ENCODE peak calls at places on chromosomes 3 and 15, in four cellular contexts. One of them, this sample, is unnamed.

GRCh38 chr15:83710452-83710851 is 56.5 kb downstream of the ADAMTSL3 start:
- DNase-seq in K562: no peak
- DNase-seq in H1: no peak
- DNase-seq in GM12878: no peak
- DNase-seq in this sample: no peak

GRCh38 chr15:22240403-22240802 is 160.1 kb downstream of the OR4M2 start:
- DNase-seq in K562: no peak
- DNase-seq in H1: no peak
- DNase-seq in GM12878: no peak
- DNase-seq in this sample: no peak

GRCh38 chr3:4716731-4717362 is 223.7 kb downstream of the ITPR1 start:
- DNase-seq in K562: no peak
- DNase-seq in H1: no peak
- DNase-seq in GM12878: no peak
- DNase-seq in this sample: no peak

GRCh38 chr3:124108446-124108845 is 116.5 kb upstream of the ROPN1 start:
- DNase-seq in K562: no peak
- DNase-seq in H1: no peak
- DNase-seq in GM12878: no peak
- DNase-seq in this sample: no peak

GRCh38 chr15:76312540-76313174 is 1.4 kb upstream of the ETFA start:
- DNase-seq in K562: peak; percentile 47
- DNase-seq in H1: no peak
- DNase-seq in GM12878: no peak
- DNase-seq in this sample: no peak

GRCh38 chr3:59595830-59596229 is 546.0 kb upstream of the CFAP20DC start:
- DNase-seq in K562: no peak
- DNase-seq in H1: no peak
- DNase-seq in GM12878: no peak
- DNase-seq in this sample: no peak

GRCh38 chr3:186782542-186783069 is 771 bp upstream of the EIF4A2 start:
- DNase-seq in K562: peak; percentile 9
- DNase-seq in H1: no peak
- DNase-seq in GM12878: no peak
- DNase-seq in this sample: no peak

GRCh38 chr3:87848003-87848402 is 210.8 kb downstream of the CGGBP1 start:
- DNase-seq in K562: no peak
- DNase-seq in H1: no peak
- DNase-seq in GM12878: no peak
- DNase-seq in this sample: no peak

GRCh38 chr3:171654809-171655208 is 155.5 kb downstream of the PLD1 start:
- DNase-seq in K562: no peak
- DNase-seq in H1: no peak
- DNase-seq in GM12878: no peak
- DNase-seq in this sample: no peak

GRCh38 chr3:136984837-136985236 is 27.1 kb downstream of the IL20RB start:
- DNase-seq in K562: no peak
- DNase-seq in H1: no peak
- DNase-seq in GM12878: no peak
- DNase-seq in this sample: no peak

GRCh38 chr3:157438371-157438735 is 1.7 kb downstream of the PTX3 start:
- DNase-seq in K562: no peak
- DNase-seq in H1: no peak
- DNase-seq in GM12878: no peak
- DNase-seq in this sample: no peak

GRCh38 chr3:107545680-107546120 is 22.9 kb downstream of the BBX start:
- DNase-seq in K562: no peak
- DNase-seq in H1: no peak
- DNase-seq in GM12878: no peak
- DNase-seq in this sample: no peak

GRCh38 chr3:125207507-125207906 is 5.0 kb downstream of the SLC12A8 start:
- DNase-seq in K562: no peak
- DNase-seq in H1: no peak
- DNase-seq in GM12878: no peak
- DNase-seq in this sample: no peak

GRCh38 chr15:64702816-64703631 is 72.4 kb downstream of the RBPMS2 start:
- DNase-seq in K562: peak; percentile 94
- DNase-seq in H1: peak; percentile 86
- DNase-seq in GM12878: peak; percentile 68
- DNase-seq in this sample: peak; percentile 67

GRCh38 chr15:72616491-72617210 is 37.8 kb upstream of the GOLGA6B start:
- DNase-seq in K562: no peak
- DNase-seq in H1: no peak
- DNase-seq in GM12878: no peak
- DNase-seq in this sample: no peak

GRCh38 chr3:152403632-152404066 is 134.9 kb downstream of the MBNL1 start:
- DNase-seq in K562: peak; percentile 47
- DNase-seq in H1: no peak
- DNase-seq in GM12878: no peak
- DNase-seq in this sample: no peak

GRCh38 chr3:85475346-85475745 is 516.6 kb downstream of the CADM2 start:
- DNase-seq in K562: no peak
- DNase-seq in H1: no peak
- DNase-seq in GM12878: no peak
- DNase-seq in this sample: no peak

GRCh38 chr3:17945018-17945798 is 202.8 kb upstream of the TBC1D5 start:
- DNase-seq in K562: no peak
- DNase-seq in H1: no peak
- DNase-seq in GM12878: no peak
- DNase-seq in this sample: no peak

DNA sequence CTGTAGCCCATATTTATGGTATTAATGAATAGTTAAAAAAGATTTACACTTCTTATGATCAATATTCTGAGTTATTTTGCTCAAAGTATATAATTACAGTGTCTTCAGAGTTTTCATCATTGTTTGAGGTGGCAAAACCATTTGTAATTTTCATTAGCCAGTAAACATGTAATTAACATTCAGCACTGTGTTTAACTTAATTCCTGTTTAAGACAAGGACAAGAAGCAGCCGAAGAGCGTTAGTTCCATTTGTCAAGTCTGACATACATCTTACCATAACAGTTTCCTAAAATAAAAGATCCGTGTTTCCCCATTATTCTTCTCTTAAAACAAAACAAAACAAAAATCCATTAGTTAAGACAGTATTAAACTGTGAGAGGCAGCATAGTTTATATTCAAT is 5.6 kb upstream of the NR2F2 start:
- DNase-seq in K562: no peak
- DNase-seq in H1: no peak
- DNase-seq in GM12878: no peak
- DNase-seq in this sample: no peak
- TF ChIP-seq EZH2 in K562: no peak
- TF ChIP-seq EZH2 in H1: no peak
- TF ChIP-seq EZH2 in GM12878: no peak
- TF ChIP-seq EZH2 in this sample: no peak

GRCh38 chr3:72100626-72101187 is 315.8 kb upstream of the PROK2 start:
- DNase-seq in K562: peak; percentile 28
- DNase-seq in H1: no peak
- DNase-seq in GM12878: peak; percentile 77
- DNase-seq in this sample: no peak
- TF ChIP-seq EGR1 in K562: no peak
- TF ChIP-seq EGR1 in H1: no peak
- TF ChIP-seq EGR1 in GM12878: no peak
- TF ChIP-seq EGR1 in this sample: no peak

DNA sequence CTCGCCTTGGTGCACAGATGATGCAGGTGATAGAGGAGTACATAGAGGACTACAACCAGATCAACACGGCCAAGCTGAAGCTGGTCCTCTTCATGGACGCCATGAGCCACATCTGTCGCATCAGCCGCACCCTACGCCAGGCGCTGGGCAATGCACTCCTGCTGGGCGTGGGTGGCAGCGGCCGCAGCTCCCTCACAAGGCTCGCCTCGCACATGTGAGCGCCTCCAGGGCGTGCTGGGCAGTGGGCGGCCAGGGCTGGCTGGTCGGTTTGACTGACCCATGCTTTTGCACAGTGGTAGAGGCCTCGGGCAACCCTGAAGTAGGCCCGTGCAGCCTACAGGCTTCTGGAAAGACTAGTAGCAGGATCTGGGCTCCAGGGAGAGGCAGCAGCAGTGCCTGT is 63.3 kb downstream of the SEMA3G start:
- DNase-seq in K562: no peak
- DNase-seq in H1: no peak
- DNase-seq in GM12878: no peak
- DNase-seq in this sample: no peak
- TF ChIP-seq EZH2 in K562: no peak
- TF ChIP-seq EZH2 in H1: no peak
- TF ChIP-seq EZH2 in GM12878: no peak
- TF ChIP-seq EZH2 in this sample: no peak

GRCh38 chr3:119420196-119420595 is 43.2 kb downstream of the TMEM39A start:
- DNase-seq in K562: peak; percentile 14
- DNase-seq in H1: no peak
- DNase-seq in GM12878: no peak
- DNase-seq in this sample: no peak
- TF ChIP-seq EGR1 in K562: no peak
- TF ChIP-seq EGR1 in H1: no peak
- TF ChIP-seq EGR1 in GM12878: no peak
- TF ChIP-seq EGR1 in this sample: no peak

GRCh38 chr3:147393261-147393964 is 12.9 kb downstream of the ZIC4 start:
- DNase-seq in K562: no peak
- DNase-seq in H1: no peak
- DNase-seq in GM12878: no peak
- DNase-seq in this sample: no peak
- TF ChIP-seq EZH2 in K562: no peak
- TF ChIP-seq EZH2 in H1: no peak
- TF ChIP-seq EZH2 in GM12878: no peak
- TF ChIP-seq EZH2 in this sample: no peak

GRCh38 chr15:37057831-37058230 is 42.5 kb downstream of the MEIS2 start:
- DNase-seq in K562: no peak
- DNase-seq in H1: no peak
- DNase-seq in GM12878: no peak
- DNase-seq in this sample: no peak
- TF ChIP-seq EGR1 in K562: no peak
- TF ChIP-seq EGR1 in H1: no peak
- TF ChIP-seq EGR1 in GM12878: no peak
- TF ChIP-seq EGR1 in this sample: no peak

GRCh38 chr3:126911162-126912026 is 71.5 kb upstream of the PLXNA1 start:
- DNase-seq in K562: peak; percentile 92
- DNase-seq in H1: peak; percentile 39
- DNase-seq in GM12878: peak; percentile 98
- DNase-seq in this sample: peak; percentile 76

GRCh38 chr3:126912491-126913195 is 70.3 kb upstream of the PLXNA1 start:
- DNase-seq in K562: no peak
- DNase-seq in H1: no peak
- DNase-seq in GM12878: no peak
- DNase-seq in this sample: no peak

GRCh38 chr3:126910231-126910630 is 72.7 kb upstream of the PLXNA1 start:
- DNase-seq in K562: no peak
- DNase-seq in H1: no peak
- DNase-seq in GM12878: no peak
- DNase-seq in this sample: no peak

GRCh38 chr3:126913524-126913923 is 69.4 kb upstream of the PLXNA1 start:
- DNase-seq in K562: no peak
- DNase-seq in H1: no peak
- DNase-seq in GM12878: no peak
- DNase-seq in this sample: peak; percentile 26

DNA sequence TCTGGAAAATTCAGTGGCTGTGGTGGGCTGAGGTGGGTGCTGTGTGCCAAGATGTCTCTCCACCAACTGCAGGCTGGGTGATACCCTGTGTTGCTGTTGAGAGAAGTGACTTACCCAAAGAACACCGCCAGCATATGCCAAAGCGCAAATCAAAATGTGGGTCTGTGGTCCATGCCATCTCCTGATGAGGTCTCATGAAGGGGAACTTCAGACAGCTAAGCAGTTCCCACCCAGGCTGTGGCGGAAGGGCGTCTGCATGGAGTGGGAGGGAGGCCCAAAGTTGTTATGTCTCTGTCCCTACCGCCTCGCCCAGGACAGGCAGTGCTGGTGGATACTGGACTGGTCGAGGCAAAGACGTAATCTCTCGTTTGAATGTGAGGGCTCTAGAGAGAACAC is 70.9 kb upstream of the PLXNA1 start:
- DNase-seq in K562: no peak
- DNase-seq in H1: no peak
- DNase-seq in GM12878: no peak
- DNase-seq in this sample: no peak
- TF ChIP-seq EZH2 in K562: no peak
- TF ChIP-seq EZH2 in H1: no peak
- TF ChIP-seq EZH2 in GM12878: no peak
- TF ChIP-seq EZH2 in this sample: no peak

DNA sequence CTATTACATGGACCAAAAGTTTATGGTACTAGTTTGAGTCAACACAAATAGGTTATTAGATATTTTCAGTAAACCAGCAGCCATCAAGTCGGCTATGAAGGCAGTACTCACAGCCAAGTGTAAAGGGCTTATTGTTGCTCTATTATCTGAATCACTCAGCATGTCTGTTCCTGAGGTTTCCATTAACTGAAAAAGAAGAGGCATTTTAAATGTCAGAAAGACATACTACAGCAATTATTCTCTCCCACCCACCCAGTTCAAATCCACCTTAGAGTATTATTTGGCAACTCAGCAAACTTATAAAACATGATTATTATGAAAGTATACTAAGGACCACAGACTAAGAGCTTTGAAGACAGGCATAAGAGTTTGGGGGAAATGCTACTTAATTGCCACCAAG is 93.1 kb downstream of the BTD start:
- DNase-seq in K562: no peak
- DNase-seq in H1: no peak
- DNase-seq in GM12878: no peak
- DNase-seq in this sample: no peak
- TF ChIP-seq EGR1 in K562: no peak
- TF ChIP-seq EGR1 in H1: no peak
- TF ChIP-seq EGR1 in GM12878: no peak
- TF ChIP-seq EGR1 in this sample: no peak

This sample was measured in HCT116.